ENCODE peak calls at places on chromosomes 3 and 15, in four cellular contexts. O is endothelial cell, G is AG04450, I is T-helper 17 cell. M is an unnamed sample.

GRCh38 chr3:54960736-54961135 is 32.9 kb upstream of the LRTM1 start:
- DNase-seq in O (no peak), G (no peak), I (no peak), M (no peak)

GRCh38 chr3:64922213-64922612 is 234.4 kb upstream of the ADAMTS9 start:
- DNase-seq in O (no peak), G (no peak), I (no peak), M (no peak)

GRCh38 chr3:46695177-46695961 is 1.9 kb upstream of the ALS2CL start:
- DNase-seq in O (peak; percentile 42), G (no peak), I (no peak), M (no peak)

GRCh38 chr15:45391746-45392711 is 13.7 kb upstream of the GATM start:
- DNase-seq in O (no peak), G (no peak), I (no peak), M (no peak)

GRCh38 chr3:139339219-139339906 is 4.5 kb upstream of the MRPS22 start:
- DNase-seq in O (no peak), G (no peak), I (no peak), M (no peak)

GRCh38 chr3:55518451-55518850 is 31.3 kb upstream of the WNT5A start:
- DNase-seq in O (no peak), G (no peak), I (no peak), M (no peak)

GRCh38 chr3:189529468-189529867 is 101.7 kb upstream of the TP63 start:
- DNase-seq in O (no peak), G (no peak), I (no peak), M (no peak)

GRCh38 chr3:9201278-9201677 is 48.2 kb downstream of the SRGAP3 start:
- DNase-seq in O (no peak), G (no peak), I (no peak), M (no peak)

GRCh38 chr3:35908366-35909232 is 269.3 kb downstream of the ARPP21 start:
- DNase-seq in O (peak; percentile 74), G (peak; percentile 29), I (no peak), M (peak; percentile 4)

GRCh38 chr15:75454471-75455418 is 3.3 kb upstream of the SIN3A start:
- DNase-seq in O (peak; percentile 74), G (no peak), I (peak; percentile 84), M (peak; percentile 79)

GRCh38 chr15:70358871-70359647 is 261.3 kb upstream of the TLE3 start:
- DNase-seq in O (no peak), G (no peak), I (no peak), M (no peak)

GRCh38 chr15:73335026-73335425 is 33.7 kb downstream of the HCN4 start:
- DNase-seq in O (no peak), G (no peak), I (no peak), M (no peak)

GRCh38 chr3:101813817-101814440 is 34.9 kb downstream of the NXPE3 start:
- DNase-seq in O (no peak), G (no peak), I (no peak), M (peak; percentile 49)

GRCh38 chr3:149455366-149455765 is 19.1 kb upstream of the TM4SF4 start:
- DNase-seq in O (no peak), G (no peak), I (no peak), M (no peak)

GRCh38 chr15:100934735-100935134 is 15.6 kb downstream of the LRRK1 start:
- DNase-seq in O (no peak), G (no peak), I (no peak), M (no peak)

GRCh38 chr3:47892284-47892683 is 89.3 kb downstream of the DHX30 start:
- DNase-seq in O (no peak), G (no peak), I (no peak), M (no peak)

GRCh38 chr15:68428431-68428940 is 3.5 kb downstream of the ITGA11 start:
- DNase-seq in O (no peak), G (no peak), I (no peak), M (no peak)

GRCh38 chr3:177443469-177443868 is 246.2 kb upstream of the TBL1XR1 start:
- DNase-seq in O (no peak), G (no peak), I (no peak), M (no peak)

GRCh38 chr3:196080997-196081833 is 675 bp downstream of the TFRC start:
- DNase-seq in O (peak; percentile 49), G (no peak), I (peak; percentile 47), M (peak; percentile 50)

GRCh38 chr3:195802795-195803194 is 8.9 kb downstream of the MUC4 start:
- DNase-seq in O (no peak), G (no peak), I (no peak), M (no peak)